ENCODE peak calls at places on chromosome 2, in five cellular contexts. R, E, M, J and S are unnamed samples. For H3K4me1, the result is how much of the 10 kb centered on the place peaks cover.

GRCh38 chr2:183035298-183035953 is 2.8 kb downstream of the NCKAP1 start:
- DNase-seq in R (peak), E (no peak), M (peak), J (peak), S (peak)

GRCh38 chr2:239817011-239817490 is 208.1 kb downstream of the NDUFA10 start:
- DNase-seq in R (no peak), E (no peak), M (no peak), J (no peak), S (no peak)

GRCh38 chr2:64330281-64330680 is 123.7 kb upstream of the LGALSL start:
- DNase-seq in R (no peak), E (no peak), M (peak), J (no peak), S (no peak)

GRCh38 chr2:220783651-220784050 is 788.5 kb downstream of the EPHA4 start:
- DNase-seq in R (no peak), E (no peak), M (no peak), J (no peak), S (no peak)

GRCh38 chr2:235511187-235511661 is 17.4 kb downstream of the AGAP1 start:
- DNase-seq in R (peak), E (peak), M (peak), J (peak), S (peak)

GRCh38 chr2:189648846-189649529 is 12.3 kb upstream of the ASNSD1 start:
- DNase-seq in R (peak), E (no peak), M (peak), J (peak), S (no peak)

GRCh38 chr2:160670618-160671017 is 177.0 kb upstream of the RBMS1 start:
- DNase-seq in R (no peak), E (no peak), M (no peak), J (no peak), S (no peak)

GRCh38 chr2:88307817-88308216 is 137.7 kb downstream of the THNSL2 start:
- DNase-seq in R (peak), E (peak), M (peak), J (no peak), S (no peak)

GRCh38 chr2:25250331-25251031 is 82.1 kb upstream of the POMC start:
- DNase-seq in R (peak), E (peak), M (peak), J (peak), S (no peak)

GRCh38 chr2:149921911-149922616 is 334.5 kb upstream of the MMADHC start:
- DNase-seq in R (peak), E (no peak), M (no peak), J (no peak), S (peak)

GRCh38 chr2:200765139-200765951 is 46.4 kb upstream of the BZW1 start:
- DNase-seq in R (peak), E (no peak), M (peak), J (peak), S (peak)

GRCh38 chr2:64488050-64488974 is 34.4 kb downstream of the LGALSL start:
- DNase-seq in R (peak), E (peak), M (peak), J (peak), S (no peak)

GRCh38 chr2:49972699-49973098 is 818.4 kb upstream of the FSHR start:
- DNase-seq in R (no peak), E (peak), M (no peak), J (no peak), S (no peak)

GRCh38 chr2:240966906-240967680 is 31.3 kb upstream of the SNED1 start:
- DNase-seq in R (no peak), E (no peak), M (no peak), J (no peak), S (no peak)

GRCh38 chr2:23412556-23413155 is 27.7 kb downstream of the KLHL29 start:
- DNase-seq in R (peak), E (no peak), M (peak), J (peak), S (peak)

GRCh38 chr2:12684471-12684936 is 32.2 kb upstream of the TRIB2 start:
- DNase-seq in R (peak), E (no peak), M (peak), J (peak), S (no peak)

GRCh38 chr2:64623232-64623879 is 30.4 kb downstream of the SERTAD2 start:
- DNase-seq in R (no peak), E (no peak), M (no peak), J (no peak), S (no peak)

GRCh38 chr2:148802448-148803220 is 72.4 kb upstream of the KIF5C start:
- DNase-seq in R (no peak), E (no peak), M (no peak), J (no peak), S (no peak)

GRCh38 chr2:181780159-181781081 is 100.1 kb upstream of the NEUROD1 start:
- DNase-seq in R (peak), E (peak), M (no peak), J (peak), S (no peak)

GRCh38 chr2:69931832-69932595 is 17.1 kb downstream of the MXD1 start:
- DNase-seq in R (no peak), E (no peak), M (no peak), J (no peak), S (no peak)

GRCh38 chr2:31785876-31786275 is 205.1 kb upstream of the SRD5A2 start:
- DNase-seq in R (no peak), E (no peak), M (no peak), J (no peak), S (no peak)

GRCh38 chr2:29014331-29014730 is 33.2 kb downstream of the TOGARAM2 start:
- DNase-seq in R (no peak), E (no peak), M (no peak), J (no peak), S (no peak)

GRCh38 chr2:225670111-225670974 is 270.8 kb downstream of the NYAP2 start:
- DNase-seq in R (peak), E (peak), M (peak), J (peak), S (no peak)

GRCh38 chr2:219274392-219274921 is 4.7 kb upstream of the DNAJB2 start:
- DNase-seq in R (peak), E (peak), M (peak), J (peak), S (peak)

GRCh38 chr2:190318931-190319556 is 582 bp downstream of the HIBCH start:
- DNase-seq in R (peak), E (no peak), M (peak), J (peak), S (no peak)

GRCh38 chr2:177585234-177585863 is 192.8 kb downstream of the AGPS start:
- DNase-seq in R (no peak), E (no peak), M (no peak), J (no peak), S (no peak)

GRCh38 chr2:30465171-30465545 is 18.1 kb downstream of the LCLAT1 start:
- DNase-seq in R (no peak), E (no peak), M (no peak), J (no peak), S (no peak)

GRCh38 chr2:72788756-72789155 is 37.1 kb downstream of the EXOC6B start:
- DNase-seq in R (peak), E (no peak), M (peak), J (peak), S (peak)

GRCh38 chr2:21633015-21633414 is 509.2 kb downstream of the TDRD15 start:
- DNase-seq in R (no peak), E (no peak), M (no peak), J (no peak), S (no peak)

GRCh38 chr2:27954771-27955384 is 64.3 kb downstream of the BABAM2 start:
- DNase-seq in R (peak), E (no peak), M (peak), J (peak), S (peak)

GRCh38 chr2:173355132-173355865 is 627 bp downstream of the CDCA7 start:
- DNase-seq in R (peak), E (peak), M (peak), J (peak), S (no peak)

GRCh38 chr2:240794178-240794721 is 25.8 kb downstream of the KIF1A start:
- DNase-seq in R (no peak), E (no peak), M (no peak), J (no peak), S (no peak)

GRCh38 chr2:100053087-100053486 is 89.3 kb downstream of the AFF3 start:
- DNase-seq in R (no peak), E (no peak), M (no peak), J (no peak), S (no peak)

GRCh38 chr2:227805578-227805977 is 8.1 kb upstream of the CCL20 start:
- DNase-seq in R (no peak), E (no peak), M (no peak), J (no peak), S (no peak)

GRCh38 chr2:160630801-160631590 is 137.4 kb upstream of the RBMS1 start:
- DNase-seq in R (peak), E (peak), M (peak), J (peak), S (no peak)

GRCh38 chr2:86627550-86627949 is 3.9 kb upstream of the RNF103 start:
- DNase-seq in R (no peak), E (no peak), M (no peak), J (no peak), S (no peak)

GRCh38 chr2:144941743-144942488 is 422.0 kb upstream of the ZEB2 start:
- DNase-seq in R (no peak), E (no peak), M (no peak), J (no peak), S (no peak)

GRCh38 chr2:144944506-144945230 is 424.7 kb upstream of the ZEB2 start:
- DNase-seq in R (peak), E (peak), M (peak), J (no peak), S (no peak)

GRCh38 chr2:144943293-144943941 is 423.5 kb upstream of the ZEB2 start:
- DNase-seq in R (no peak), E (no peak), M (peak), J (no peak), S (no peak)

GRCh38 chr2:144943986-144944385 is 424.1 kb upstream of the ZEB2 start:
- DNase-seq in R (peak), E (no peak), M (peak), J (peak), S (no peak)

GRCh38 chr2:144942516-144943256 is 422.8 kb upstream of the ZEB2 start:
- DNase-seq in R (peak), E (no peak), M (peak), J (peak), S (no peak)
- H3K4me1 ChIP-seq in R (under half), E (under half), M (under half), J (under half), S (under half)

DNA sequence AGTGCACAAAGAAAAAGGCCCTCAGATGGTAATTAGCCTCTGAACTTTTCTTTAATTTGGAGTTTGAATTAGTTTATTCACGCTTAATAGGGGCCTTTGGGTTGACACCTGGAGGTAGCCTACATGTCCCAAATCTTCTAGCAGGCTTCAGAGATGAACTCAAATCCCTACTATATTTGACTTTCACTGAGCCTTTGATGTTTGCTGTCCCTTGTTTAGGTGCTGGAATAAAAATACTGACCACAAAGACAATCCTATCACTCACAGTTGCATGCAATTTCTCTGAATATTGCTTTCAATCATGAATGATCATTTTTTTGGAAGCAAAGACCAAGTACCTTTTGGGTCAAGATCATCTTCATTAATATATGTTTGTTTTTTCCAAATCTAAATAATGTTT is 564.0 kb upstream of the FANCL start:
- DNase-seq in R (no peak), E (no peak), M (no peak), J (no peak), S (no peak)
- H3K4me1 ChIP-seq in R (under half), E (under half), M (under half), J (under half), S (under half)

GRCh38 chr2:207974214-207974600 is 51.1 kb downstream of the PLEKHM3 start:
- DNase-seq in R (no peak), E (peak), M (no peak), J (no peak), S (no peak)
- H3K4me1 ChIP-seq in R (under half), E (under half), M (under half), J (under half), S (under half)

GRCh38 chr2:1713839-1714236 is 30.5 kb downstream of the PXDN start:
- DNase-seq in R (no peak), E (no peak), M (no peak), J (no peak), S (no peak)
- H3K4me1 ChIP-seq in R (under half), E (under half), M (under half), J (under half), S (under half)

GRCh38 chr2:54638774-54639187 is 84.7 kb upstream of the EML6 start:
- DNase-seq in R (peak), E (no peak), M (no peak), J (peak), S (no peak)
- H3K4me1 ChIP-seq in R (under half), E (under half), M (under half), J (under half), S (under half)

DNA sequence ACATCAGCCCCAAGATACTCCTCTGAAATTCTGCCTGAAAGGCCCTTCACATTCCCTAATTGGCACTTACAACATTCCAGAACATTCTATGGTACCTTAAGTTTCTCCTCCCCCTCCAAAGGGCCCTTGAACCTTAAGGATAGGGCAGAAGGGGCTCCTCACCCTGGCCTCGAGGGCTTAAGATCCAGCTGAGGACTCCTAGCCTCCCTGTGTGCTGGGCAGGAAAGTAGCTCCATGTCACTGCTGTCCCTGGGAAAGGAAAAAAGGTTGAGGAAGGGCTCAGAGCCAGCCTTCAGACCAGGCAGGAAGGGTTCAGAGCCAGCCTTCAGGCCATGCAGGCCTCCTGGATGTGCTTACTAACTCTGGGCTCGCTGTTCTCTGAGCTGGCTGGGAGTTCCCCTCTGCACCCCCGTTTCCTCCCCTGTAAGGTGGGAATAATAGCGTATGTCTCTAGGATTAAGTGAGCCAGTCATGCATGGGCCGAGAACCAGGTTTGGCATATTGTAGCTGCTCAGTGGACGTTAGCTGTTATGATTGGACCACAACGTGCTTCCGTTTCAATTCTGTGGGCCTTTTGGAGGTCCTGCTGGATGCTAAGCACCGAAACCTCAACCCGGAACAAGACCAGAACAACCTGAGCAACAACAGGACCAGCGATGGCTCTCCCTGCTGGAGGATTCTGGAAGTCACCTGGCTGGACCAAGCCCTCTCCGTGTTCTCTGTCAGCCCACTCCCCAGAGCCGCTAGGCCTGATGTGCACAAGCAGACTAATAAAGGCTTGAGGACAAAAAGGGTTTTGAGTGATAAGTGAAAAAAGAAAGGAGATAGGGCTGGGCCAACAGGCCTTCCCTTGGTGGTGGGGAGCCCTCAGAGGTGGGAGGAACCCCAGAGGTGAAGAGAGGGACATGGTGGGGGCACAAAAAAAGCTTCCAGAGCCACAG is 1.0 kb upstream of the B3GNT7 start:
- DNase-seq in R (no peak), E (peak), M (no peak), J (no peak), S (no peak)
- H3K4me1 ChIP-seq in R (under half), E (under half), M (under half), J (under half), S (under half)

GRCh38 chr2:217847106-217847505 is 155.7 kb downstream of the TNS1 start:
- DNase-seq in R (no peak), E (no peak), M (no peak), J (no peak), S (no peak)
- H3K4me1 ChIP-seq in R (under half), E (under half), M (half or more), J (under half), S (under half)

DNA sequence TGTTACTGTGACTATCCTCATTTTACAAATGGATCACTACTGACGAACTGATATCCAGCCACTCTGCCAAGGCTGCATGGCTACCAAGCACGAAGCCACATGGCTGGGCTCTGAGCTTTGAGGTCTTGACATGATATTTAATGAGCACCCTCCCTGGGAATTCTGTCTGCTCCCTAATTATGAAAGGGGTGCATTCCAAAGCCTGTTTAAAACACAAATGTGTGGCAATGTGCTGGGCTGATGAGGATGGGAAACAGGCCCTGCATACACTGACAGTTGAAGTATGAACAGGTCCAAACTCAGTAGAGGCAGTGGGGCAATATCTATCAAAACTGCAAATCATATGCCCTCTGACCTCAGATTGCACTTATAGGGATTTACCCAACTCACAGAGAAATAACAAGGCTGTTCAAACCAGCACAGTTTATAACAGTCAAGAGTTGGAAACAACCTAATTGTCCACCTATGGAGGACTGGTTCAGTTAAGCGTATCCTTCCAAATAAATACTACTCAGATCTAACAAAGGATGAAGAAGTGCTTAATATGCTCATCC is 20.8 kb downstream of the CDC42EP3 start:
- DNase-seq in R (no peak), E (no peak), M (no peak), J (no peak), S (no peak)
- H3K4me1 ChIP-seq in R (under half), E (under half), M (half or more), J (under half), S (under half)

DNA sequence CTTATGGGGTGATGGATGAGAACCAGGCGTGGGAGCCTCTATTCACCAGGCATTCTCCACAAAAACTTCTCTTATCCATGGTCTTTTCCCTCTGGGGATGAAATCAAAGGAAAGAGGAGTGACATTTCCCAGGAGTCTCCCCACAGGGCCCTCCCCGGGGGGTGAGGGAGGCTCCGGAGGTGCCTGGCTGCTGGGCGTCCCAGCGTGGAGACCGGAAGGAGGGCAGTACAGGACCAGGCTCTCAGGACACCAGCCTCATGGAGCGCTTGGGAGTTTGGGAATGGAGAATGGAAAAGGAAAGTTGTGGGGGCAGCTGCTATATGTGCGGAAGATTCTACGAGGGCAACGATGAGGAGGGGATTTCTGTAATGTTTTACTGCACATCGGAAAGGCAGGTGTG is 22.1 kb downstream of the CIB4 start:
- DNase-seq in R (no peak), E (no peak), M (no peak), J (no peak), S (no peak)
- H3K4me1 ChIP-seq in R (under half), E (under half), M (under half), J (under half), S (under half)

GRCh38 chr2:10331702-10332401 is 29.1 kb downstream of the HPCAL1 start:
- DNase-seq in R (no peak), E (no peak), M (no peak), J (no peak), S (no peak)

GRCh38 chr2:10330700-10331032 is 28.0 kb downstream of the HPCAL1 start:
- DNase-seq in R (no peak), E (no peak), M (no peak), J (no peak), S (no peak)

GRCh38 chr2:10332402-10333246 is 29.9 kb downstream of the HPCAL1 start:
- DNase-seq in R (no peak), E (peak), M (no peak), J (no peak), S (no peak)

GRCh38 chr2:10329880-10330699 is 27.4 kb downstream of the HPCAL1 start:
- DNase-seq in R (peak), E (peak), M (peak), J (peak), S (no peak)

GRCh38 chr2:10331033-10331701 is 28.5 kb downstream of the HPCAL1 start:
- DNase-seq in R (no peak), E (peak), M (peak), J (peak), S (no peak)
- H3K4me1 ChIP-seq in R (under half), E (under half), M (under half), J (under half), S (under half)